ENCODE peak calls at places on chromosomes 3 and 15, in nine cellular contexts. N is activated CD8-positive, alpha-beta T cell treated with anti-CD3 and anti-CD28 coated beads for 36 hours; V is HTR-8/SVneo; P is stimulated activated naive CD8-positive, alpha-beta T cell treated with anti-CD3 and anti-CD28 coated beads, Interleukin-15, Interleukin-2, amounts not matched to agents 100 U/mL and 50 U/mL, for 24 hours; E is neural progenitor cell; M is kidney glomerular epithelial cell; H is NT2/D1; Q is foreskin fibroblast; J is activated naive CD8-positive, alpha-beta T cell treated with anti-CD3 and anti-CD28 coated beads, Interleukin-2, amount 50 U/mL, for 16 hours. F is an unnamed sample.

GRCh38 chr3:171565133-171565532 is 104.9 kb upstream of the TNIK start:
- DNase-seq in J (no peak), E (no peak), P (no peak), N (no peak), V (no peak), H (no peak), M (no peak), Q (no peak), F (peak)

GRCh38 chr3:197339841-197340520 is 41.6 kb upstream of the DLG1 start:
- DNase-seq in V (no peak), J (no peak), M (peak), H (no peak), N (no peak), Q (peak), P (no peak), E (no peak), F (peak)

GRCh38 chr3:100880072-100880471 is 113.1 kb downstream of the ABI3BP start:
- DNase-seq in J (no peak), E (peak), M (no peak), N (no peak), V (no peak), H (no peak), Q (peak), P (no peak), F (no peak)

GRCh38 chr3:177694316-177694715 is 497.0 kb upstream of the TBL1XR1 start:
- DNase-seq in M (no peak), E (no peak), N (no peak), Q (peak), J (no peak), P (no peak), V (no peak), H (no peak), F (no peak)

GRCh38 chr15:88701561-88702095 is 62.8 kb downstream of the ISG20 start:
- DNase-seq in P (peak), J (no peak), H (no peak), N (peak), Q (no peak), M (no peak), E (peak), V (no peak), F (no peak)

GRCh38 chr15:78727561-78727960 is 83.7 kb downstream of the ADAMTS7 start:
- DNase-seq in V (peak), J (no peak), N (no peak), H (no peak), M (no peak), E (peak), P (no peak), Q (no peak), F (no peak)

GRCh38 chr15:96347181-96348111 is 16.9 kb downstream of the NR2F2 start:
- DNase-seq in N (no peak), P (no peak), M (no peak), J (no peak), E (peak), V (no peak), H (no peak), Q (no peak), F (no peak)

GRCh38 chr3:184566441-184567414 is 5.1 kb downstream of the EPHB3 start:
- DNase-seq in H (no peak), N (no peak), P (no peak), M (no peak), E (no peak), Q (no peak), J (no peak), V (no peak), F (no peak)

GRCh38 chr3:107987036-107987557 is 103.7 kb downstream of the CD47 start:
- DNase-seq in N (no peak), E (no peak), Q (peak), V (peak), P (no peak), M (peak), J (no peak), H (no peak), F (no peak)

GRCh38 chr3:55226696-55227095 is 260.4 kb downstream of the WNT5A start:
- DNase-seq in H (no peak), J (no peak), P (no peak), E (no peak), V (no peak), M (no peak), Q (peak), N (no peak), F (no peak)

GRCh38 chr3:42653303-42653559 is 266 bp upstream of the ZBTB47 start:
- DNase-seq in H (no peak), Q (no peak), N (no peak), E (no peak), V (no peak), P (no peak), J (no peak), M (no peak), F (no peak)

GRCh38 chr3:12895391-12896205 is 54.2 kb upstream of the RPL32 start:
- DNase-seq in E (no peak), V (no peak), M (no peak), J (no peak), Q (peak), P (no peak), N (no peak), H (no peak), F (no peak)

GRCh38 chr3:60803812-60804211 is 447.4 kb downstream of the FHIT start:
- DNase-seq in M (no peak), Q (no peak), E (no peak), P (no peak), H (no peak), V (no peak), N (no peak), J (no peak), F (no peak)

GRCh38 chr3:25513642-25514266 is 85.7 kb downstream of the RARB start:
- DNase-seq in E (no peak), N (no peak), P (no peak), Q (no peak), H (peak), V (no peak), M (no peak), J (no peak), F (no peak)

GRCh38 chr15:98840010-98840409 is 167.6 kb downstream of the PGPEP1L start:
- DNase-seq in P (no peak), Q (no peak), V (no peak), M (no peak), J (no peak), N (no peak), H (no peak), E (no peak), F (no peak)

GRCh38 chr15:33852570-33852969 is 115.7 kb upstream of the CHRM5 start:
- DNase-seq in H (no peak), Q (peak), P (no peak), V (peak), N (no peak), J (no peak), E (no peak), M (peak), F (no peak)

GRCh38 chr3:54188176-54188791 is 65.9 kb downstream of the CACNA2D3 start:
- DNase-seq in H (peak), E (peak), V (peak), J (no peak), Q (peak), N (peak), P (peak), M (peak), F (no peak)

GRCh38 chr3:181316481-181316880 is 326.9 kb upstream of the DNAJC19 start:
- DNase-seq in H (no peak), M (no peak), E (peak), N (peak), V (no peak), J (no peak), P (no peak), Q (no peak), F (peak)

GRCh38 chr3:126613481-126614187 is 41.3 kb downstream of the TXNRD3 start:
- DNase-seq in H (no peak), M (no peak), E (no peak), V (no peak), Q (peak), P (no peak), J (no peak), N (peak), F (no peak)

GRCh38 chr3:119279844-119280243 is 14.3 kb upstream of the ARHGAP31 start:
- DNase-seq in P (no peak), J (no peak), Q (no peak), M (no peak), H (no peak), V (no peak), N (no peak), E (no peak), F (no peak)

GRCh38 chr3:127676921-127677351 is 4.2 kb downstream of the ABTB1 start:
- DNase-seq in J (no peak), H (no peak), Q (no peak), N (no peak), E (no peak), M (no peak), V (no peak), P (peak), F (no peak)

GRCh38 chr3:131912255-131912654 is 122.6 kb downstream of the CPNE4 start:
- DNase-seq in E (peak), J (no peak), N (no peak), H (no peak), Q (no peak), M (no peak), P (no peak), V (no peak), F (no peak)